ENCODE peak calls at places on chromosomes 4 and X, in seven cellular contexts. G is GDM1, S is fibroblast of mammary gland, E is left cardiac atrium, A is ACHN, T is HCEC 1CT, C is T-helper 9 cell. V is an unnamed sample.

GRCh38 chr4:84336964-84337705 is 162.0 kb downstream of the NKX6-1 start:
- DNase-seq in T (no peak), A (no peak), S (no peak), E (no peak), C (no peak), G (no peak), V (no peak)

GRCh38 chr4:117134386-117134785 is 49.0 kb upstream of the TRAM1L1 start:
- DNase-seq in E (no peak), S (peak), G (peak), T (peak), A (peak), C (no peak), V (peak)

GRCh38 chr4:74335341-74336019 is 27.2 kb downstream of the EPGN start:
- DNase-seq in E (no peak), T (no peak), S (no peak), A (no peak), G (no peak), C (no peak), V (no peak)

GRCh38 chr4:85367815-85368214 is 107.1 kb upstream of the ARHGAP24 start:
- DNase-seq in S (no peak), T (no peak), E (no peak), A (no peak), C (no peak), G (no peak), V (no peak)

GRCh38 chr4:188976644-188977115 is 837.4 kb downstream of the TRIML1 start:
- DNase-seq in G (no peak), T (peak), A (peak), C (no peak), E (no peak), S (peak), V (no peak)

GRCh38 chr4:2948895-2949781 is 14.1 kb downstream of the NOP14 start:
- DNase-seq in E (no peak), G (no peak), C (no peak), A (peak), T (no peak), S (peak), V (peak)

GRCh38 chr4:145681956-145682355 is 2.0 kb downstream of the C4orf51 start:
- DNase-seq in E (no peak), G (no peak), T (peak), A (no peak), C (no peak), S (peak), V (no peak)

GRCh38 chr4:80307183-80307735 is 28.3 kb upstream of the CFAP299 start:
- DNase-seq in G (no peak), C (no peak), S (no peak), E (no peak), A (peak), T (peak), V (peak)

GRCh38 chr4:147479817-147480216 is 1.1 kb upstream of the EDNRA start:
- DNase-seq in A (no peak), S (peak), C (no peak), T (no peak), E (peak), G (no peak), V (peak)

GRCh38 chr4:10100734-10101216 is 15.8 kb downstream of the WDR1 start:
- DNase-seq in C (peak), A (no peak), E (peak), G (no peak), T (no peak), S (no peak), V (no peak)

GRCh38 chrX:139126493-139126892 is 404.0 kb upstream of the F9 start:
- DNase-seq in S (peak), C (no peak), G (peak), A (peak), E (no peak), T (no peak), V (peak)

GRCh38 chr4:104491826-104492771 is 2.6 kb downstream of the CXXC4 start:
- DNase-seq in G (no peak), S (no peak), C (no peak), T (no peak), E (no peak), A (no peak), V (peak)

GRCh38 chr4:82681759-82682158 is 116.8 kb downstream of the SCD5 start:
- DNase-seq in S (no peak), E (no peak), G (no peak), A (no peak), T (no peak), C (no peak), V (no peak)

GRCh38 chr4:171524913-171525312 is 288.3 kb upstream of the GALNTL6 start:
- DNase-seq in G (no peak), E (no peak), C (no peak), T (no peak), A (no peak), S (no peak), V (no peak)

GRCh38 chr4:156946508-156947197 is 24.9 kb downstream of the PDGFC start:
- DNase-seq in E (peak), A (peak), C (no peak), G (no peak), S (peak), T (peak), V (no peak)

GRCh38 chr4:90317785-90318184 is 190.6 kb downstream of the CCSER1 start:
- DNase-seq in E (no peak), S (peak), G (no peak), A (no peak), C (no peak), T (peak), V (no peak)

GRCh38 chr4:145735777-145736176 is 55.8 kb downstream of the C4orf51 start:
- DNase-seq in A (no peak), C (no peak), E (no peak), T (no peak), S (no peak), G (no peak), V (no peak)

GRCh38 chrX:73826996-73827395 is 264.0 kb downstream of the CHIC1 start:
- DNase-seq in S (no peak), G (no peak), E (no peak), C (no peak), A (no peak), T (no peak), V (no peak)